ENCODE peak calls at places on chromosome 13, in four cellular contexts. H, B, O and P are unnamed samples.
A peak's percentile ranks its signal among the peaks of the same experiment; 100 is the strongest.

GRCh38 chr13:27036236-27036981 is 135.2 kb downstream of the USP12 start:
- DNase-seq in H (peak; percentile 32), B (no peak), O (peak; percentile 53), P (peak; percentile 32)

GRCh38 chr13:113747291-113747833 is 11.7 kb upstream of the TMEM255B start:
- DNase-seq in H (no peak), B (no peak), O (no peak), P (no peak)

GRCh38 chr13:83496501-83496900 is 385.8 kb downstream of the SLITRK1 start:
- DNase-seq in H (no peak), B (no peak), O (no peak), P (no peak)

GRCh38 chr13:74770361-74770760 is 636.2 kb upstream of the KLF12 start:
- DNase-seq in H (no peak), B (no peak), O (peak; percentile 89), P (peak; percentile 81)

GRCh38 chr13:73018336-73018735 is 40.5 kb upstream of the KLF5 start:
- DNase-seq in H (no peak), B (no peak), O (no peak), P (no peak)

GRCh38 chr13:59458908-59459579 is 704.7 kb downstream of the DIAPH3 start:
- DNase-seq in H (no peak), B (peak; percentile 17), O (peak; percentile 18), P (no peak)

GRCh38 chr13:102018716-102019115 is 383.1 kb downstream of the FGF14 start:
- DNase-seq in H (no peak), B (no peak), O (no peak), P (peak; percentile 39)

GRCh38 chr13:23025848-23026608 is 154.8 kb upstream of the SGCG start:
- DNase-seq in H (no peak), B (no peak), O (no peak), P (no peak)

GRCh38 chr13:27405521-27406134 is 18.8 kb upstream of the GTF3A start:
- DNase-seq in H (no peak), B (no peak), O (no peak), P (no peak)

GRCh38 chr13:112586334-112586733 is 1.6 kb downstream of the TUBGCP3 start:
- DNase-seq in H (no peak), B (no peak), O (no peak), P (no peak)

GRCh38 chr13:114089341-114089740 is 43.1 kb downstream of the RASA3 start:
- DNase-seq in H (no peak), B (no peak), O (no peak), P (peak; percentile 12)

GRCh38 chr13:106651442-106651841 is 83.5 kb upstream of the ARGLU1 start:
- DNase-seq in H (no peak), B (no peak), O (no peak), P (no peak)

GRCh38 chr13:75226092-75226491 is 255.9 kb downstream of the TBC1D4 start:
- DNase-seq in H (peak; percentile 8), B (no peak), O (no peak), P (peak; percentile 14)

GRCh38 chr13:93529961-93530360 is 303.4 kb downstream of the GPC6 start:
- DNase-seq in H (no peak), B (no peak), O (peak; percentile 66), P (no peak)

GRCh38 chr13:84032116-84032515 is 149.8 kb upstream of the SLITRK1 start:
- DNase-seq in H (no peak), B (no peak), O (no peak), P (no peak)

GRCh38 chr13:27339299-27339698 is 68.7 kb downstream of the RASL11A start:
- DNase-seq in H (peak; percentile 78), B (peak; percentile 63), O (peak; percentile 47), P (peak; percentile 20)

GRCh38 chr13:101157261-101157660 is 259.0 kb downstream of the NALCN start:
- DNase-seq in H (no peak), B (peak; percentile 13), O (no peak), P (peak; percentile 18)

GRCh38 chr13:71729441-71729840 is 137.6 kb downstream of the DACH1 start:
- DNase-seq in H (no peak), B (no peak), O (no peak), P (no peak)

GRCh38 chr13:111645198-111645597 is 324.8 kb downstream of the TEX29 start:
- DNase-seq in H (no peak), B (no peak), O (no peak), P (no peak)

GRCh38 chr13:61415749-61416148 is at the start of gene PCDH20:
- DNase-seq in H (no peak), B (no peak), O (no peak), P (no peak)

GRCh38 chr13:98184796-98185195 is 7.7 kb upstream of the RNF113B start:
- DNase-seq in H (no peak), B (no peak), O (peak; percentile 80), P (no peak)

GRCh38 chr13:42947925-42948324 is 44.1 kb downstream of the EPSTI1 start:
- DNase-seq in H (no peak), B (no peak), O (no peak), P (no peak)

GRCh38 chr13:105847532-105848295 is 687.7 kb downstream of the EFNB2 start:
- DNase-seq in H (no peak), B (no peak), O (peak; percentile 1), P (no peak)

GRCh38 chr13:75334634-75335447 is 147.1 kb downstream of the TBC1D4 start:
- DNase-seq in H (no peak), B (no peak), O (no peak), P (no peak)

DNA sequence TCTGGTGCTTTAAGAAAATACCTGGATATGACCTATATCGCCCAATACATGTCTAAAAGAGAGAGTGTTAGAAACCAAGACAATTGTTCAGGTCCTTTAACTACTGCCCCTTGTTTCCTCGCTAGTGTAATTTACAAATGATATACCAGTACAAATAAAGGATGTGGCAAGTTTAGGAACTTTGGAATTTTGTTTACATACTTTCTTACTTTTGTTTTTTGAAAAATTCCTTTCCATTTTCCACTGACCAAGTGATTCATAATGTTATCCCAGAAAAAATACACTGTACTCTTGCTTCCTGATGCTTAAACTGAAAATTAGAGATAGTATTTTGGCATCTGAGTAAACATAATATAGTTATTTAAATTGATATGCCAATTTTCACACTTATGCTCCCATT is 96.8 kb upstream of the CSNK1A1L start:
- DNase-seq in H (no peak), B (no peak), O (peak; percentile 8), P (no peak)
- H3K4me2 ChIP-seq in H (no peak overlapping the region), B (no peak overlapping the region), O (no peak overlapping the region), P (no peak overlapping the region)

DNA sequence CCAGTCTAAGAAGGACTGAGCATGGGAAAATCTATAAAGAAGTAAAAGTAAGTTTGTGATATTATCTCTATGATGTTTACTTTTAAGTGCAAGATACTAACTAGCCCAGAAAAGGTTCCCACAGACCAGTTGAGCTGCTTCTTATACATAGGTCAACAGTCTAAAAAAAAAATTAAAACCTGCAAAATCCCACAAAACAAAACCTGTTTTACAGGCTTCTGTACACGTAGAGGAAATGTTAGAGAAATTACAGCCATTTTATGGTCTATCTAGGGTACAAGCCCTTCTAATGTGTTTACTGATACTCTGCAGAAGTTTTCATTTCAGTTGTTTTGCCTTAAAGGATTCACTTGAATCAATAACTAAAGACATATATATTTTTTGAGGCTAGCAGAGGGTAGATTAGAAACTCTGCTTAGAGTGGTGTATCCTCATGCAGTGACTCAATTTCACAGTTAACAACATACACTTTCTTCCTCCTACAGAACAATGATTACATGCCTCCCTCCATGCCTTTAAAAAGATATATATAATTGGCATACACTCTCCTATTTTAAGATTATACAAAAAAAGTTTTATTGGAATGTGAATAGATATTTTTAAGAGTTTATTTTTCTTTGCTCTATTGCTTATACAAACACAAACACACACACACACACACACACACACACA is 43.9 kb downstream of the CAB39L start:
- DNase-seq in H (no peak), B (no peak), O (no peak), P (no peak)
- H3K4me2 ChIP-seq in H (no peak overlapping the region), B (no peak overlapping the region), O (no peak overlapping the region), P (no peak overlapping the region)

DNA sequence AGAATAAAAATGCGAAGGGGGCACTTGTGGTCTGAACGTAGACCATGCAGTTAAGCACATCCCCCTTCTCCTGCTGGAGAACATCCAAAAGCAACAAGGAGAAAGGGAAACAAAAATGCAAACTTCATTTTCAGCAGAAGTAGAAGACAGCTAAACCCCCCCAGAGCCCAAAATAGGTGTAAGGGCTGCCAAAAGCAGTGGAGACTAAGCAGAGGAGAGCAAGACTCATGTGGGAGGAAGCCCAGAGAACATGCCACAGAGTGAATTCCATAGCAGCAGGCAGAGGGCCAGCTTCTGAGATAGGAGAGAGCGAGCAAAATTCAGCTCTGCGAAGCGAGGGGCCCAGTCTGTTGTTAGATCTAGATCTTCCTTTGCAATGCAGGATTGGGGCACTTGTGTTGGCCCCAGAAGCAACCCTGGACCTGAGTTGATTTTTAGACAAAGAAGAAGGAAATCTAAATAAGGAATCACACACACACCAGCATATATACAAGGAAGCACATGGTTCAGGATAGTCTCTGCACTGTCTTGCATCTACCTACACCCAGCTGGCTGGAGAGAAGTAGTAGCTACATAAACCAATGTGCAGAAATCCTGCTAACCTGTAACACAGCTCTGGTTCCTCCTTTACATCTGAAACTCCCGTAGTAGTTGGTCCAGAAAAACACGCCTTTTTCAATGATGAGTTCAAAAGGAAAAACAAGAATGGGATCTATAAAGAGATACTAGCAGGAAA is 199.6 kb downstream of the SPRY2 start:
- DNase-seq in H (no peak), B (peak; percentile 13), O (peak; percentile 46), P (no peak)
- H3K4me2 ChIP-seq in H (no peak overlapping the region), B (no peak overlapping the region), O (no peak overlapping the region), P (no peak overlapping the region)

GRCh38 chr13:94947965-94948371 is 235.6 kb upstream of the SOX21 start:
- DNase-seq in H (no peak), B (peak; percentile 92), O (no peak), P (no peak)
- H3K4me2 ChIP-seq in H (no peak overlapping the region), B (peak overlapping the region; percentile 68), O (no peak overlapping the region), P (no peak overlapping the region)